ENCODE peak calls at places on chromosomes 5 and 9, in four cellular contexts. X is ascending aorta, A is germinal center, N is aorta. Q is an unnamed sample.

GRCh38 chr5:138491669-138492551 is 26.6 kb downstream of the EGR1 start:
- DNase-seq in X (peak), A (peak), N (peak), Q (peak)

GRCh38 chr5:146825033-146825432 is 53.5 kb downstream of the PPP2R2B start:
- DNase-seq in X (no peak), A (no peak), N (peak), Q (peak)

GRCh38 chr5:1240496-1241260 is 15.5 kb downstream of the SLC6A18 start:
- DNase-seq in X (no peak), A (no peak), N (no peak), Q (no peak)

GRCh38 chr5:28473531-28474107 is 1435.2 kb upstream of the CDH9 start:
- DNase-seq in X (no peak), A (no peak), N (no peak), Q (peak)

GRCh38 chr5:68070641-68071191 is 144.8 kb upstream of the PIK3R1 start:
- DNase-seq in X (no peak), A (peak), N (no peak), Q (no peak)

GRCh38 chr9:98370300-98370975 is 115.0 kb upstream of the TBC1D2 start:
- DNase-seq in X (no peak), A (no peak), N (no peak), Q (no peak)

GRCh38 chr9:8666060-8666459 is 866.5 kb upstream of the DMAC1 start:
- DNase-seq in X (no peak), A (no peak), N (no peak), Q (no peak)

GRCh38 chr5:39106332-39106731 is 32.1 kb upstream of the RICTOR start:
- DNase-seq in X (no peak), A (no peak), N (no peak), Q (no peak)

GRCh38 chr9:134829356-134829937 is 51.2 kb upstream of the FCN2 start:
- DNase-seq in X (peak), A (no peak), N (no peak), Q (no peak)

GRCh38 chr5:153460421-153460820 is 30.0 kb upstream of the GRIA1 start:
- DNase-seq in X (no peak), A (no peak), N (no peak), Q (no peak)

GRCh38 chr9:36165766-36166149 is 3.4 kb upstream of the CCIN start:
- DNase-seq in X (no peak), A (no peak), N (no peak), Q (no peak)

GRCh38 chr5:143101740-143102386 is 301.6 kb downstream of the NR3C1 start:
- DNase-seq in X (no peak), A (no peak), N (no peak), Q (no peak)

GRCh38 chr9:71793386-71794105 is 25.2 kb upstream of the CEMIP2 start:
- DNase-seq in X (no peak), A (no peak), N (no peak), Q (no peak)

GRCh38 chr9:3999706-4000105 is 300.2 kb downstream of the GLIS3 start:
- DNase-seq in X (no peak), A (no peak), N (no peak), Q (no peak)

GRCh38 chr9:136659861-136660784 is 2.6 kb upstream of the EGFL7 start:
- DNase-seq in X (no peak), A (no peak), N (no peak), Q (no peak)

GRCh38 chr5:176846335-176847140 is 36.2 kb downstream of the UNC5A start:
- DNase-seq in X (no peak), A (no peak), N (no peak), Q (no peak)

GRCh38 chr5:161660806-161661205 is 24.7 kb upstream of the GABRA6 start:
- DNase-seq in X (no peak), A (no peak), N (no peak), Q (no peak)

GRCh38 chr5:172140120-172140519 is 47.9 kb downstream of the STK10 start:
- DNase-seq in X (no peak), A (no peak), N (no peak), Q (no peak)

GRCh38 chr9:107739601-107740082 is 250.1 kb upstream of the KLF4 start:
- DNase-seq in X (peak), A (no peak), N (peak), Q (no peak)

GRCh38 chr9:96461336-96461735 is 11.4 kb downstream of the HABP4 start:
- DNase-seq in X (no peak), A (no peak), N (no peak), Q (no peak)

GRCh38 chr5:51475628-51476027 is 92.4 kb downstream of the ISL1 start:
- DNase-seq in X (no peak), A (no peak), N (no peak), Q (no peak)

GRCh38 chr9:3916420-3916819 is 383.4 kb downstream of the GLIS3 start:
- DNase-seq in X (no peak), A (no peak), N (no peak), Q (no peak)

GRCh38 chr5:170154744-170155143 is 49.0 kb downstream of the FOXI1 start:
- DNase-seq in X (no peak), A (peak), N (no peak), Q (peak)

GRCh38 chr5:162323471-162323870 is 255.9 kb downstream of the GABRG2 start:
- DNase-seq in X (no peak), A (no peak), N (no peak), Q (no peak)

GRCh38 chr5:79795764-79796398 is 106.2 kb downstream of the CMYA5 start:
- DNase-seq in X (no peak), A (no peak), N (no peak), Q (no peak)

GRCh38 chr5:81819556-81820314 is 68.8 kb upstream of the SSBP2 start:
- DNase-seq in X (no peak), A (no peak), N (no peak), Q (no peak)

GRCh38 chr9:98627291-98627690 is 81.4 kb downstream of the GABBR2 start:
- DNase-seq in X (no peak), A (no peak), N (no peak), Q (no peak)

GRCh38 chr9:127783644-127784043 is 2.2 kb upstream of the CDK9 start:
- DNase-seq in X (no peak), A (no peak), N (no peak), Q (no peak)

GRCh38 chr5:146560205-146560812 is 44.3 kb upstream of the GPR151 start:
- DNase-seq in X (no peak), A (no peak), N (no peak), Q (no peak)

GRCh38 chr9:17484906-17485305 is 94.0 kb upstream of the SH3GL2 start:
- DNase-seq in X (no peak), A (no peak), N (no peak), Q (no peak)

GRCh38 chr9:125141251-125141650 is 2.1 kb downstream of the SCAI start:
- DNase-seq in X (no peak), A (no peak), N (no peak), Q (no peak)

GRCh38 chr9:137556069-137556838 is 4.6 kb downstream of the MRPL41 start:
- DNase-seq in X (no peak), A (no peak), N (no peak), Q (no peak)

GRCh38 chr5:180353963-180354574 is 933 bp upstream of the GFPT2 start:
- DNase-seq in X (no peak), A (no peak), N (no peak), Q (no peak)

GRCh38 chr5:61254969-61255555 is 77.0 kb upstream of the ZSWIM6 start:
- DNase-seq in X (no peak), A (no peak), N (no peak), Q (no peak)

GRCh38 chr9:81753436-81753835 is 64.1 kb upstream of the TLE1 start:
- DNase-seq in X (no peak), A (no peak), N (no peak), Q (no peak)

GRCh38 chr9:127360829-127361228 is 36.1 kb upstream of the SLC2A8 start:
- DNase-seq in X (no peak), A (no peak), N (no peak), Q (no peak)

GRCh38 chr9:114503009-114503408 is 2.3 kb downstream of the WHRN start:
- DNase-seq in X (no peak), A (no peak), N (no peak), Q (no peak)

GRCh38 chr5:79416499-79416898 is 97.4 kb downstream of the HOMER1 start:
- DNase-seq in X (no peak), A (peak), N (no peak), Q (no peak)

GRCh38 chr9:87510251-87510683 is 12.6 kb downstream of the DAPK1 start:
- DNase-seq in X (no peak), A (no peak), N (no peak), Q (no peak)

Q was measured in SK-N-DZ.